ENCODE peak calls at places on chromosome 20, in four cellular contexts. C, U, E and S are unnamed samples.

GRCh38 chr20:44134897-44135810 is 51.8 kb downstream of the JPH2 start:
- DNase-seq in C (no peak), E (no peak), U (no peak), S (no peak)

GRCh38 chr20:62405108-62405980 is 1.7 kb downstream of the CABLES2 start:
- DNase-seq in U (no peak), C (peak; percentile 70), E (peak; percentile 75), S (peak; percentile 58)

GRCh38 chr20:53873249-53873642 is 197.1 kb downstream of the BCAS1 start:
- DNase-seq in E (no peak), U (no peak), C (no peak), S (no peak)

GRCh38 chr20:50592282-50593004 is 82.3 kb downstream of the PTPN1 start:
- DNase-seq in U (no peak), E (no peak), C (no peak), S (no peak)

GRCh38 chr20:22508426-22508825 is 75.9 kb downstream of the FOXA2 start:
- DNase-seq in U (no peak), E (no peak), C (no peak), S (no peak)

GRCh38 chr20:49276201-49276894 is 1.5 kb downstream of the ZNFX1 start:
- DNase-seq in C (peak; percentile 74), U (no peak), E (peak; percentile 84), S (peak; percentile 21)

GRCh38 chr20:6730929-6731328 is 36.6 kb upstream of the BMP2 start:
- DNase-seq in E (no peak), U (no peak), C (no peak), S (no peak)

GRCh38 chr20:17525650-17526049 is 5.5 kb downstream of the BFSP1 start:
- DNase-seq in U (no peak), C (no peak), E (no peak), S (peak; percentile 80)

GRCh38 chr20:23114018-23114417 is 27.9 kb upstream of the CD93 start:
- DNase-seq in U (no peak), E (no peak), C (no peak), S (no peak)

GRCh38 chr20:50312002-50312681 is 121.5 kb downstream of the CEBPB start:
- DNase-seq in E (no peak), C (no peak), U (no peak), S (no peak)

GRCh38 chr20:63942250-63943006 is 13.8 kb downstream of the UCKL1 start:
- DNase-seq in C (peak; percentile 4), U (no peak), E (no peak), S (peak; percentile 86)

GRCh38 chr20:62587757-62588402 is 54.4 kb upstream of the SLCO4A1 start:
- DNase-seq in E (no peak), C (no peak), U (peak; percentile 41), S (no peak)

GRCh38 chr20:16111132-16111852 is 462.0 kb downstream of the KIF16B start:
- DNase-seq in E (no peak), U (no peak), C (no peak), S (no peak)

GRCh38 chr20:43564455-43564854 is 5.6 kb downstream of the SGK2 start:
- DNase-seq in U (no peak), C (no peak), E (no peak), S (no peak)

GRCh38 chr20:48892049-48892470 is 29.5 kb upstream of the ARFGEF2 start:
- DNase-seq in E (no peak), U (no peak), C (no peak), S (no peak)

GRCh38 chr20:10856237-10856636 is 182.4 kb upstream of the JAG1 start:
- DNase-seq in U (no peak), E (no peak), C (no peak), S (no peak)

GRCh38 chr20:1225263-1225728 is 548 bp upstream of the RAD21L1 start:
- DNase-seq in U (no peak), C (no peak), E (no peak), S (no peak)

GRCh38 chr20:62366370-62367135 is 559 bp downstream of the LAMA5 start:
- DNase-seq in E (no peak), U (peak; percentile 66), C (no peak), S (peak; percentile 40)

GRCh38 chr20:1307571-1307971 is 21.4 kb downstream of the SDCBP2 start:
- DNase-seq in U (no peak), C (no peak), E (no peak), S (no peak)

GRCh38 chr20:61649879-61650200 is 397.8 kb downstream of the CDH4 start:
- DNase-seq in C (no peak), U (no peak), E (no peak), S (no peak)

GRCh38 chr20:38673731-38674177 is 50.5 kb upstream of the SLC32A1 start:
- DNase-seq in U (no peak), C (no peak), E (peak; percentile 36), S (no peak)

GRCh38 chr20:47360207-47360488 is 3.6 kb upstream of the ZMYND8 start:
- DNase-seq in C (peak; percentile 64), E (peak; percentile 92), U (no peak), S (peak; percentile 84)

GRCh38 chr20:38454556-38455473 is 17.8 kb upstream of the RALGAPB start:
- DNase-seq in U (no peak), C (no peak), E (no peak), S (peak; percentile 89)

GRCh38 chr20:62336329-62336728 is 30.8 kb downstream of the LAMA5 start:
- DNase-seq in E (no peak), C (no peak), U (no peak), S (peak; percentile 47)

GRCh38 chr20:56630086-56630493 is 984 bp downstream of the TFAP2C start:
- DNase-seq in U (peak; percentile 76), C (no peak), E (peak; percentile 85), S (peak; percentile 98)

GRCh38 chr20:7454047-7454446 is 486.2 kb downstream of the HAO1 start:
- DNase-seq in E (no peak), C (no peak), U (no peak), S (no peak)

GRCh38 chr20:63191400-63191799 is 24.5 kb downstream of the YTHDF1 start:
- DNase-seq in E (no peak), C (peak; percentile 19), U (no peak), S (no peak)

GRCh38 chr20:5703542-5704215 is 46.5 kb upstream of the SHLD1 start:
- DNase-seq in C (no peak), E (no peak), U (no peak), S (no peak)

GRCh38 chr20:23156170-23156841 is 70.2 kb upstream of the CD93 start:
- DNase-seq in C (peak; percentile 82), U (no peak), E (peak; percentile 89), S (peak; percentile 54)

GRCh38 chr20:48776306-48776705 is 51.5 kb downstream of the PREX1 start:
- DNase-seq in E (peak; percentile 47), U (no peak), C (peak; percentile 43), S (no peak)

GRCh38 chr20:55830124-55830828 is 175.0 kb downstream of the CBLN4 start:
- DNase-seq in E (no peak), C (no peak), U (no peak), S (no peak)

GRCh38 chr20:51412333-51412761 is 130.2 kb downstream of the NFATC2 start:
- DNase-seq in E (peak; percentile 78), C (peak; percentile 52), U (no peak), S (no peak)

GRCh38 chr20:62039738-62040137 is 25.9 kb downstream of the TAF4 start:
- DNase-seq in C (no peak), U (no peak), E (no peak), S (no peak)

GRCh38 chr20:11676618-11677289 is 240.9 kb upstream of the BTBD3 start:
- DNase-seq in C (peak; percentile 42), U (peak; percentile 49), E (peak; percentile 40), S (peak; percentile 75)

GRCh38 chr20:36319356-36320260 is 13.5 kb downstream of the DLGAP4 start:
- DNase-seq in C (no peak), E (no peak), U (no peak), S (peak; percentile 25)
- H3K14ac ChIP-seq in C (no peak overlapping the region), E (no peak overlapping the region), U (no peak overlapping the region), S (no peak overlapping the region)

GRCh38 chr20:32285082-32285620 is 7.7 kb downstream of the KIF3B start:
- DNase-seq in C (no peak), E (no peak), U (no peak), S (peak; percentile 75)

GRCh38 chr20:32278199-32278643 is 770 bp downstream of the KIF3B start:
- DNase-seq in C (peak; percentile 17), E (peak; percentile 55), U (no peak), S (no peak)

GRCh38 chr20:32285621-32286334 is 8.3 kb downstream of the KIF3B start:
- DNase-seq in C (peak; percentile 10), U (no peak), E (peak; percentile 39), S (peak; percentile 75)

GRCh38 chr20:32281711-32282110 is 4.3 kb downstream of the KIF3B start:
- DNase-seq in U (no peak), E (no peak), C (no peak), S (no peak)

DNA sequence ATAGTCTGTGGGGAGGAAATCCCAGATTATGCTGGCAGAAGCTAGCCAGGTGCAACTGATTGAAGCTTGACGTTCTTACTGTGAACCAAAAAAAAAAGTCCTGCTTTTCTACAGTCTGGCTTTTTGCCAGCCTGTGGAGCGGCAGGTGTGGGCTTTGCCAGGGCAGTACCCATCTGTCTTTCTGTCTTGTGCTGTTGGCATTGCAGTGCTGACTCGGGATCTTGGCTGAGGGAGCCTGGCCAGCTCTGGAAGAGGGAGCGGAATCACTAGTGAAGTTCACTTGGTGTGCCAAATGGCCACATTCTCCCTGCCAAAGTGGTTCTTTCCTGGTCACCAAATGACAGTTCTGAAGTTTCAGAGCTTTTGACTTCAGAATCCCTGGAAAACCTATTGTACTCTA is 5.0 kb downstream of the KIF3B start:
- DNase-seq in C (no peak), U (no peak), E (no peak), S (no peak)
- H3K27ac ChIP-seq in C (no peak overlapping the region), U (no peak overlapping the region), E (no peak overlapping the region), S (no peak overlapping the region)

GRCh38 chr20:4164246-4164645 is 148.9 kb upstream of the RNF24 start:
- DNase-seq in E (no peak), U (no peak), C (no peak), S (no peak)

GRCh38 chr20:4159765-4160490 is 144.6 kb upstream of the RNF24 start:
- DNase-seq in U (no peak), C (no peak), E (no peak), S (no peak)

GRCh38 chr20:4160761-4161305 is 145.5 kb upstream of the RNF24 start:
- DNase-seq in E (peak; percentile 87), C (peak; percentile 54), U (no peak), S (no peak)

GRCh38 chr20:4162766-4163165 is 147.4 kb upstream of the RNF24 start:
- DNase-seq in E (no peak), C (no peak), U (no peak), S (no peak)

DNA sequence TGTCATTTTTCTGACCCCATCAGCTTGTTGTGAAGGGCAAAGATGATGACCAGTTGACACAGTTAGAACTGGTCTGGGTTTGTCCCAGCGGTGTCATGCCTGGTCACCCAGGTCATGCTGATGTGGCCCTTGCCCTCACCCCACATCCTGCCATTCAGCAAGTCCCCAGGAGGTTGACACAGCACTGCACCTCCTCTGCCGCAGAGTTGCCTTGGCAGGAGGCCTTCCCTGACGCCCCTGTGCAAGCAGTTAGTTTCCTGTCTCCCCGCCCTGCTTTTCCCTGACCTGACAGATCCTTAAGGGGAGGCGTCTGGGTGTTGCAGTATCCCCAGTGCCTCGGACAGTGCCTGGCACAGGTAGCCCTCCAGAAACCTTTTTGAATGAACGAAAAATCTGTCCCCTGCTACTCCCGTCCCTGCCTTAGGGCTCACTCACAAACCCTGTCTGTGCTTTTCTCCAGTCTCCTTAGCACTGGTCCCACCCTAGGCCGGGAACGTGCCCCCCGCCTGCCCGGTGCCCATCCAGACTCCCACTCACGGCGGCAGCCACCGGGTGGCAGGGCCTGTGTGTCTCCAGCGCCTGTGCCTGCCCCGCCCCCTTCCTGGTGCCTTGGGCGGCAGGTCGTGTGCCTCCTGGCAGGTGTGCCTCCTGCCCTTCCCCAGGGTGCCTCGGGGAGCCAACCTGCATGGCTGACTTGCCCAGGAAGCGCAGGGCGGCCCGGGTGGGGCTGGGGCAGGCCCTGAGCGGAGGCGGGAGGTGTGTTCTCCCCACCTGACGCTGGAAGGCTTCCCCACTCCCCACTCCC is 146.3 kb upstream of the RNF24 start:
- DNase-seq in C (no peak), U (no peak), E (peak; percentile 21), S (no peak)
- H3K14ac ChIP-seq in C (peak overlapping the region; percentile 17), U (peak overlapping the region; percentile 79), E (no peak overlapping the region), S (no peak overlapping the region)

GRCh38 chr20:58251979-58252591 is 23.6 kb upstream of the ANKRD60 start:
- DNase-seq in E (peak; percentile 97), C (peak; percentile 96), U (no peak), S (peak; percentile 26)
- H3K27ac ChIP-seq in E (peak overlapping the region; percentile 19), C (peak overlapping the region; percentile 58), U (no peak overlapping the region), S (no peak overlapping the region)